ENCODE peak calls at places on chromosomes 1 and 21, in eight cellular contexts. One of them, this sample, is unnamed.

GRCh38 chr1:190658907-190659306 is 181.2 kb upstream of the BRINP3 start:
- DNase-seq in esophagus muscularis mucosa: no peak
- DNase-seq in GM23248: no peak
- DNase-seq in A549: no peak
- DNase-seq in tibial nerve: no peak
- DNase-seq in endodermal cell: no peak
- DNase-seq in SJSA1: no peak
- DNase-seq in left ventricle myocardium inferior: no peak
- DNase-seq in this sample: no peak

GRCh38 chr1:63721531-63722189 is 52.2 kb upstream of the ROR1 start:
- DNase-seq in A549: no peak
- DNase-seq in left ventricle myocardium inferior: no peak
- DNase-seq in SJSA1: peak; percentile 33
- DNase-seq in endodermal cell: no peak
- DNase-seq in tibial nerve: no peak
- DNase-seq in esophagus muscularis mucosa: no peak
- DNase-seq in GM23248: peak; percentile 55
- DNase-seq in this sample: peak; percentile 37

GRCh38 chr1:47580451-47580980 is 142.7 kb downstream of the FOXD2 start:
- DNase-seq in left ventricle myocardium inferior: no peak
- DNase-seq in tibial nerve: no peak
- DNase-seq in endodermal cell: peak; percentile 49
- DNase-seq in esophagus muscularis mucosa: no peak
- DNase-seq in GM23248: no peak
- DNase-seq in SJSA1: no peak
- DNase-seq in A549: no peak
- DNase-seq in this sample: no peak

GRCh38 chr1:27994060-27994459 is 34.3 kb downstream of the XKR8 start:
- DNase-seq in endodermal cell: no peak
- DNase-seq in left ventricle myocardium inferior: no peak
- DNase-seq in A549: no peak
- DNase-seq in SJSA1: no peak
- DNase-seq in esophagus muscularis mucosa: no peak
- DNase-seq in tibial nerve: no peak
- DNase-seq in GM23248: no peak
- DNase-seq in this sample: no peak

GRCh38 chr1:30929135-30929889 is 20.8 kb upstream of the SDC3 start:
- DNase-seq in left ventricle myocardium inferior: no peak
- DNase-seq in tibial nerve: peak; percentile 62
- DNase-seq in A549: peak; percentile 37
- DNase-seq in SJSA1: peak; percentile 49
- DNase-seq in esophagus muscularis mucosa: peak; percentile 89
- DNase-seq in endodermal cell: peak; percentile 90
- DNase-seq in GM23248: peak; percentile 70
- DNase-seq in this sample: no peak

GRCh38 chr1:84724128-84724860 is 34.0 kb upstream of the SSX2IP start:
- DNase-seq in SJSA1: no peak
- DNase-seq in GM23248: no peak
- DNase-seq in tibial nerve: no peak
- DNase-seq in left ventricle myocardium inferior: no peak
- DNase-seq in esophagus muscularis mucosa: no peak
- DNase-seq in endodermal cell: peak; percentile 92
- DNase-seq in A549: peak; percentile 11
- DNase-seq in this sample: no peak

GRCh38 chr21:44578371-44579055 is 1.9 kb downstream of the KRTAP10-5 start:
- DNase-seq in esophagus muscularis mucosa: peak; percentile 57
- DNase-seq in GM23248: no peak
- DNase-seq in left ventricle myocardium inferior: no peak
- DNase-seq in A549: no peak
- DNase-seq in tibial nerve: no peak
- DNase-seq in SJSA1: no peak
- DNase-seq in endodermal cell: peak; percentile 21
- DNase-seq in this sample: no peak

GRCh38 chr1:117561071-117561470 is 44.8 kb upstream of the TENT5C start:
- DNase-seq in SJSA1: no peak
- DNase-seq in esophagus muscularis mucosa: peak; percentile 80
- DNase-seq in left ventricle myocardium inferior: no peak
- DNase-seq in tibial nerve: no peak
- DNase-seq in A549: no peak
- DNase-seq in GM23248: no peak
- DNase-seq in endodermal cell: no peak
- DNase-seq in this sample: no peak

GRCh38 chr21:39313042-39313456 is 383 bp downstream of the BRWD1 start:
- DNase-seq in endodermal cell: no peak
- DNase-seq in tibial nerve: peak; percentile 10
- DNase-seq in GM23248: no peak
- DNase-seq in left ventricle myocardium inferior: no peak
- DNase-seq in SJSA1: no peak
- DNase-seq in A549: no peak
- DNase-seq in esophagus muscularis mucosa: no peak
- DNase-seq in this sample: peak; percentile 19

GRCh38 chr21:33268736-33269441 is 2.7 kb downstream of the IL10RB start:
- DNase-seq in esophagus muscularis mucosa: no peak
- DNase-seq in endodermal cell: peak; percentile 40
- DNase-seq in left ventricle myocardium inferior: no peak
- DNase-seq in GM23248: no peak
- DNase-seq in SJSA1: no peak
- DNase-seq in A549: peak; percentile 22
- DNase-seq in tibial nerve: no peak
- DNase-seq in this sample: no peak

GRCh38 chr1:2049517-2050481 is at the start of gene PRKCZ:
- DNase-seq in A549: peak; percentile 86
- DNase-seq in esophagus muscularis mucosa: no peak
- DNase-seq in SJSA1: no peak
- DNase-seq in tibial nerve: no peak
- DNase-seq in GM23248: peak; percentile 17
- DNase-seq in left ventricle myocardium inferior: peak; percentile 84
- DNase-seq in endodermal cell: peak; percentile 97
- DNase-seq in this sample: peak; percentile 71

GRCh38 chr1:197224160-197224559 is 43.9 kb upstream of the CRB1 start:
- DNase-seq in SJSA1: no peak
- DNase-seq in left ventricle myocardium inferior: no peak
- DNase-seq in endodermal cell: no peak
- DNase-seq in GM23248: peak; percentile 26
- DNase-seq in A549: no peak
- DNase-seq in tibial nerve: no peak
- DNase-seq in esophagus muscularis mucosa: no peak
- DNase-seq in this sample: no peak

GRCh38 chr1:62175568-62176179 is 19.0 kb upstream of the L1TD1 start:
- DNase-seq in GM23248: peak; percentile 71
- DNase-seq in esophagus muscularis mucosa: no peak
- DNase-seq in A549: peak; percentile 41
- DNase-seq in SJSA1: peak; percentile 39
- DNase-seq in endodermal cell: peak; percentile 85
- DNase-seq in tibial nerve: peak; percentile 74
- DNase-seq in left ventricle myocardium inferior: no peak
- DNase-seq in this sample: peak; percentile 32

GRCh38 chr21:45918835-45919467 is 62.6 kb upstream of the COL6A1 start:
- DNase-seq in A549: no peak
- DNase-seq in esophagus muscularis mucosa: no peak
- DNase-seq in left ventricle myocardium inferior: no peak
- DNase-seq in SJSA1: no peak
- DNase-seq in endodermal cell: peak; percentile 67
- DNase-seq in GM23248: no peak
- DNase-seq in tibial nerve: no peak
- DNase-seq in this sample: no peak

GRCh38 chr21:42556960-42557359 is 43.3 kb downstream of the SLC37A1 start:
- DNase-seq in SJSA1: no peak
- DNase-seq in left ventricle myocardium inferior: no peak
- DNase-seq in GM23248: no peak
- DNase-seq in esophagus muscularis mucosa: no peak
- DNase-seq in tibial nerve: no peak
- DNase-seq in endodermal cell: no peak
- DNase-seq in A549: no peak
- DNase-seq in this sample: no peak

GRCh38 chr1:228343211-228343661 is 63.4 kb downstream of the TRIM11 start:
- DNase-seq in tibial nerve: no peak
- DNase-seq in GM23248: no peak
- DNase-seq in left ventricle myocardium inferior: peak; percentile 2
- DNase-seq in esophagus muscularis mucosa: no peak
- DNase-seq in SJSA1: no peak
- DNase-seq in endodermal cell: no peak
- DNase-seq in A549: no peak
- DNase-seq in this sample: peak; percentile 6

GRCh38 chr1:55894521-55894920 is 679.4 kb upstream of the USP24 start:
- DNase-seq in GM23248: peak; percentile 68
- DNase-seq in SJSA1: no peak
- DNase-seq in esophagus muscularis mucosa: no peak
- DNase-seq in left ventricle myocardium inferior: no peak
- DNase-seq in A549: peak; percentile 14
- DNase-seq in tibial nerve: no peak
- DNase-seq in endodermal cell: no peak
- DNase-seq in this sample: no peak

GRCh38 chr1:198086051-198086745 is 70.6 kb upstream of the NEK7 start:
- DNase-seq in esophagus muscularis mucosa: no peak
- DNase-seq in SJSA1: no peak
- DNase-seq in tibial nerve: no peak
- DNase-seq in A549: no peak
- DNase-seq in endodermal cell: no peak
- DNase-seq in left ventricle myocardium inferior: no peak
- DNase-seq in GM23248: no peak
- DNase-seq in this sample: no peak

GRCh38 chr1:198669023-198669698 is 30.3 kb downstream of the PTPRC start:
- DNase-seq in esophagus muscularis mucosa: no peak
- DNase-seq in GM23248: peak; percentile 93
- DNase-seq in A549: peak; percentile 73
- DNase-seq in left ventricle myocardium inferior: no peak
- DNase-seq in endodermal cell: no peak
- DNase-seq in SJSA1: peak; percentile 85
- DNase-seq in tibial nerve: no peak
- DNase-seq in this sample: no peak

GRCh38 chr21:31668651-31669491 is 9.4 kb downstream of the SOD1 start:
- DNase-seq in esophagus muscularis mucosa: no peak
- DNase-seq in GM23248: no peak
- DNase-seq in A549: no peak
- DNase-seq in endodermal cell: no peak
- DNase-seq in tibial nerve: no peak
- DNase-seq in SJSA1: no peak
- DNase-seq in left ventricle myocardium inferior: no peak
- DNase-seq in this sample: no peak
- H3K27ac ChIP-seq in esophagus muscularis mucosa: no peak overlapping the region
- H3K27ac ChIP-seq in GM23248: no peak overlapping the region
- H3K27ac ChIP-seq in A549: no peak overlapping the region
- H3K27ac ChIP-seq in endodermal cell: no peak overlapping the region
- H3K27ac ChIP-seq in tibial nerve: no peak overlapping the region
- H3K27ac ChIP-seq in SJSA1: no peak overlapping the region
- H3K27ac ChIP-seq in left ventricle myocardium inferior: no peak overlapping the region
- H3K27ac ChIP-seq in this sample: no peak overlapping the region

DNA sequence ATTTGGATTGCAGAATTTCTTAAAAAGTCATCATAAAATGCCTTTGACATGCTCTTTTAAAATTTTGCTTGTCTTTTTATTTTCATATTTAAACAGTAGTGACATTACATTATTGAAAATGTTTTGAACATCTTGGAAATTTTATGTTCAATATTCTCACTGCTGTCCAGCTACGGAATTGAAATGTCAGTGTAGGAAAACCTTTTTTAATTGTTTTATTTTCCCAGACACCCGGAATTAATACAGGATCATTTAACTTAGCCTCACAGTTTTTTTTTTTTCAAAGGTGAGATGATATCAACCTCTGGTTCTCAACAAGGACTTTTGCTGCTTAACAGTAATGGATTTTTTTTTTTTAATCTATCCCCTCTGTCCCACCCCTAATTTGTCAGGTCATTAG is 4.1 kb downstream of the RBM15 start:
- DNase-seq in esophagus muscularis mucosa: no peak
- DNase-seq in SJSA1: no peak
- DNase-seq in endodermal cell: no peak
- DNase-seq in A549: no peak
- DNase-seq in left ventricle myocardium inferior: no peak
- DNase-seq in GM23248: no peak
- DNase-seq in tibial nerve: no peak
- DNase-seq in this sample: no peak
- H3K4me1 ChIP-seq in esophagus muscularis mucosa: peaks cover 62% of the 10 kb centered on the region
- H3K4me1 ChIP-seq in SJSA1: peaks cover 16% of the 10 kb centered on the region
- H3K4me1 ChIP-seq in endodermal cell: peaks cover 30% of the 10 kb centered on the region
- H3K4me1 ChIP-seq in A549: peaks cover 74% of the 10 kb centered on the region
- H3K4me1 ChIP-seq in left ventricle myocardium inferior: peaks cover 93% of the 10 kb centered on the region
- H3K4me1 ChIP-seq in GM23248: peaks cover 56% of the 10 kb centered on the region
- H3K4me1 ChIP-seq in tibial nerve: peaks cover 58% of the 10 kb centered on the region
- H3K4me1 ChIP-seq in this sample: peaks cover 83% of the 10 kb centered on the region

DNA sequence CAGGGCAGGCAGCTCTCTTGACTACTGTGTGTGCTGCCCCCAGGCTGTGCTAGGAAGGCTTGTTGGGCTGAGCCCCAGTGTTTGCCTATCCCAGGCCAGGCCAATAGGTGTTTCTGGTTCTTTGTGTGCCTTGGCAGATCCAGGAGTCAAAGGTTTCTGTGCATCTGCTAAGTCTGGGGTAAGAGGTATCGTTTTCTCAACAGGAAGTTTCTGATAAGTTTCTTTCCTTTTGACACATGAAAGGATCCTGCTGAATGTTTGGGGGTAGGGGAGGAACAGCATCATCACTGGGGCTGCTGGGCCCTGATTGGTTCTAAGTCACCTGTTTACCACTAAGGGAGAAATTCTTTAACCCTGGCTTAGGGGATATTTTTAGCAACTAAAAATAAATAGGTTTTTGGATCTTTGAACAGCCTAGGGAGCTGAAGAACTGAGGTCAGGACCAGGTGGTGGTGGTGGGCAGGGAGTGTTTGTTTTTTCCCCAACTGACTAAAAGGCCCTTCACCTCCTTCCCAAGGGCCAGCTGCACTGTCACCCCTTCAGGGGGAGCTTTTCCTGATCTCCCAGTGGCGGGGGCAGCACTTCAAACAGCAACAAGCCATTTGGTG is 85.1 kb downstream of the KCNN3 start:
- DNase-seq in endodermal cell: peak; percentile 76
- DNase-seq in GM23248: no peak
- DNase-seq in left ventricle myocardium inferior: no peak
- DNase-seq in tibial nerve: no peak
- DNase-seq in SJSA1: no peak
- DNase-seq in esophagus muscularis mucosa: no peak
- DNase-seq in A549: no peak
- DNase-seq in this sample: no peak
- H3K4me3 ChIP-seq in endodermal cell: no peak overlapping the region
- H3K4me3 ChIP-seq in GM23248: no peak overlapping the region
- H3K4me3 ChIP-seq in left ventricle myocardium inferior: no peak overlapping the region
- H3K4me3 ChIP-seq in tibial nerve: no peak overlapping the region
- H3K4me3 ChIP-seq in SJSA1: no peak overlapping the region
- H3K4me3 ChIP-seq in esophagus muscularis mucosa: no peak overlapping the region
- H3K4me3 ChIP-seq in A549: no peak overlapping the region
- H3K4me3 ChIP-seq in this sample: no peak overlapping the region

DNA sequence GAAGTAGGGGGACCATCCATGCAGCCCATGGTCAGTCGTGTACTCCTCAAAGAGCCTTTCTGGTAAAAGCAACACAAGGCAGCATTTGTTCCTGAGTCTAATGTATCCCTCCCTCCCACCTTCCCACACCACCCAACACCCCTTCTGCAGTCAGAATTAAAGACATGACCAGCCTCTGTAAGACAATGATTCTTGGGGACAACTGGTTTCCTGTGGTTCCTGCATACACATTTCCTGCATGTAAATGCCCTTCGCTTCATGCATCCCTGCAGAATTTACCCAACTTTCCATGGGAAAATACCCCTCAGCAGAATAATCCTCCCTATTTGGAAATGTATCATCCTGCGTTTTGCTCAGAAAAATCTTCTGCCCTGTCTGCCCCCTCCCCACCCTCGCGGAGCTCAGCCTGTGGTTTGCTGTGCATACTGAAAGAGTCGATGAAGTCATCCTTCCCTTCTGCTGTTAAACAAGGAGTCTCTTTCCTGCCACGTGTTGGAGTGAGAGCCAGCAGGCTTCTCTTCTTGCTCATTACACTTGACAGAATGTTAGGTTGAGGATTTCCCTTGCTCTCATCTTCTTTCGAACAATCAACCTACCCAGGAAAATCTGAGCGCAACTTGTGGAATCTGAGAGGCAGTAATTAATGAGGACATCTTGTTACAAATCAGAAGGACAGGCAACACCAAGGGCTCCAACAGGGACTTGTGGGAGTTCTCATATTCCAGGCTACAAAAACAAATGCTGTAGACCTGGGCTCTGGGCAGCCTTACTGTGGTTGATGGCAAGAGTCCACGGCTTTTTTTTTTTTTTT is 4.7 kb downstream of the TNN start:
- DNase-seq in GM23248: peak; percentile 81
- DNase-seq in A549: no peak
- DNase-seq in endodermal cell: peak; percentile 68
- DNase-seq in SJSA1: peak; percentile 77
- DNase-seq in tibial nerve: peak; percentile 59
- DNase-seq in esophagus muscularis mucosa: peak; percentile 92
- DNase-seq in left ventricle myocardium inferior: peak; percentile 40
- DNase-seq in this sample: peak; percentile 49
- H3K27ac ChIP-seq in GM23248: no peak overlapping the region
- H3K27ac ChIP-seq in A549: no peak overlapping the region
- H3K27ac ChIP-seq in endodermal cell: peak overlapping the region; percentile 41
- H3K27ac ChIP-seq in SJSA1: no peak overlapping the region
- H3K27ac ChIP-seq in tibial nerve: no peak overlapping the region
- H3K27ac ChIP-seq in esophagus muscularis mucosa: no peak overlapping the region
- H3K27ac ChIP-seq in left ventricle myocardium inferior: peak overlapping the region; percentile 69
- H3K27ac ChIP-seq in this sample: peak overlapping the region; percentile 7

This sample was measured in heart right ventricle.